ENCODE peak calls at places on chromosomes 7 and 10, in six cellular contexts. F is GM20000, W is iris pigment epithelial cell, I is mammary epithelial cell, N is MM.1S, O is HuH-7. B is an unnamed sample.

GRCh38 chr7:6258440-6259182 is 13.8 kb downstream of the CYTH3 start:
- DNase-seq in N (peak), F (peak), O (no peak), I (no peak), W (peak), B (no peak)

GRCh38 chr7:131919920-131920709 is 363.7 kb upstream of the PODXL start:
- DNase-seq in I (no peak), N (no peak), O (no peak), F (peak), W (no peak), B (no peak)

GRCh38 chr7:113144839-113145238 is 26.5 kb upstream of the SMIM30 start:
- DNase-seq in I (no peak), W (no peak), F (no peak), N (no peak), O (no peak), B (no peak)

GRCh38 chr7:155981703-155982102 is 169.4 kb upstream of the SHH start:
- DNase-seq in I (no peak), O (no peak), N (no peak), F (no peak), W (no peak), B (no peak)

GRCh38 chr7:38731195-38731594 is 100.0 kb upstream of the AMPH start:
- DNase-seq in W (peak), N (no peak), I (peak), O (no peak), F (no peak), B (no peak)

GRCh38 chr10:49599546-49599945 is 10.6 kb upstream of the SLC18A3 start:
- DNase-seq in F (no peak), W (no peak), O (no peak), I (no peak), N (no peak), B (no peak)

GRCh38 chr10:97049670-97050069 is 136.1 kb downstream of the SLIT1 start:
- DNase-seq in I (no peak), W (no peak), N (no peak), O (no peak), F (no peak), B (peak)

GRCh38 chr7:76257973-76258372 is 44.5 kb upstream of the HSPB1 start:
- DNase-seq in N (no peak), F (no peak), I (no peak), O (no peak), W (no peak), B (no peak)

GRCh38 chr10:58157076-58157766 is 110.5 kb downstream of the IPMK start:
- DNase-seq in N (no peak), F (no peak), O (no peak), I (peak), W (peak), B (no peak)

GRCh38 chr7:142808461-142808801 is 37.7 kb downstream of the PRSS2 start:
- DNase-seq in F (no peak), I (no peak), N (no peak), O (no peak), W (no peak), B (no peak)

GRCh38 chr7:29239638-29240037 is 45.1 kb downstream of the CHN2 start:
- DNase-seq in W (no peak), I (no peak), F (no peak), O (no peak), N (no peak), B (no peak)

GRCh38 chr7:2387897-2388636 is 15.3 kb upstream of the CHST12 start:
- DNase-seq in O (no peak), F (no peak), I (no peak), W (no peak), N (no peak), B (no peak)

GRCh38 chr7:98119257-98119918 is 12.7 kb downstream of the LMTK2 start:
- DNase-seq in I (peak), W (peak), F (no peak), N (no peak), O (no peak), B (no peak)

GRCh38 chr7:107035446-107035845 is 9.1 kb upstream of the PRKAR2B start:
- DNase-seq in O (no peak), F (no peak), W (peak), N (no peak), I (peak), B (no peak)

GRCh38 chr10:91768123-91768522 is 30.1 kb upstream of the TNKS2 start:
- DNase-seq in W (peak), N (no peak), I (no peak), O (no peak), F (no peak), B (no peak)

GRCh38 chr10:104101902-104102301 is 16.2 kb upstream of the COL17A1 start:
- DNase-seq in F (no peak), I (no peak), N (no peak), W (no peak), O (no peak), B (no peak)

GRCh38 chr10:88794731-88795130 is 7.8 kb upstream of the LIPM start:
- DNase-seq in O (no peak), F (no peak), W (no peak), I (no peak), N (no peak), B (no peak)

GRCh38 chr10:49398000-49398861 is 2.3 kb upstream of the DRGX start:
- DNase-seq in N (no peak), O (no peak), F (peak), W (peak), I (peak), B (peak)

GRCh38 chr7:95863-96260 is 96.5 kb upstream of the FAM20C start:
- DNase-seq in N (no peak), F (no peak), W (no peak), I (no peak), O (no peak), B (no peak)

GRCh38 chr7:42065942-42066341 is 171.1 kb downstream of the GLI3 start:
- DNase-seq in F (no peak), I (no peak), O (no peak), N (no peak), W (peak), B (no peak)

GRCh38 chr10:69863580-69863979 is 61.9 kb downstream of the COL13A1 start:
- DNase-seq in N (no peak), F (no peak), I (peak), O (no peak), W (peak), B (no peak)

GRCh38 chr7:84249651-84250050 is 55.1 kb upstream of the SEMA3A start:
- DNase-seq in O (no peak), N (no peak), F (no peak), W (no peak), I (no peak), B (no peak)

GRCh38 chr7:149771199-149771636 is 2.2 kb downstream of the ZNF467 start:
- DNase-seq in O (no peak), I (no peak), F (no peak), W (no peak), N (no peak), B (no peak)

GRCh38 chr7:2792240-2792639 is 51.9 kb downstream of the GNA12 start:
- DNase-seq in W (no peak), F (no peak), I (no peak), O (no peak), N (no peak), B (no peak)

GRCh38 chr7:22129166-22129565 is 183.5 kb upstream of the CDCA7L start:
- DNase-seq in W (no peak), N (no peak), I (no peak), F (no peak), O (no peak), B (no peak)

GRCh38 chr10:79984851-79985250 is 35.9 kb upstream of the SFTPD start:
- DNase-seq in N (no peak), W (no peak), O (no peak), F (no peak), I (peak), B (no peak)

GRCh38 chr10:43105119-43105792 is 28.4 kb downstream of the RET start:
- DNase-seq in N (peak), O (peak), F (peak), W (peak), I (peak), B (peak)

GRCh38 chr7:80253237-80253636 is 118.6 kb downstream of the GNAI1 start:
- DNase-seq in O (no peak), I (no peak), F (no peak), W (no peak), N (no peak), B (no peak)